ENCODE peak calls at places on chromosomes 7 and 10, in five cellular contexts. One of them, this sample, is unnamed.

GRCh38 chr10:113047605-113047962 is 97.5 kb downstream of the TCF7L2 start:
- DNase-seq in EH: no peak
- DNase-seq in left ventricle myocardium inferior: no peak
- DNase-seq in activated CD4-positive, alpha-beta T cell treated with anti-CD3 and anti-CD28 coated beads for 4 hours: no peak
- DNase-seq in ACHN: no peak
- DNase-seq in this sample: no peak

GRCh38 chr7:14381936-14382335 is 392.5 kb upstream of the ETV1 start:
- DNase-seq in EH: no peak
- DNase-seq in left ventricle myocardium inferior: no peak
- DNase-seq in activated CD4-positive, alpha-beta T cell treated with anti-CD3 and anti-CD28 coated beads for 4 hours: no peak
- DNase-seq in ACHN: no peak
- DNase-seq in this sample: no peak

GRCh38 chr7:28813238-28813962 is 144.7 kb downstream of the TRIL start:
- DNase-seq in EH: no peak
- DNase-seq in left ventricle myocardium inferior: peak; percentile 27
- DNase-seq in activated CD4-positive, alpha-beta T cell treated with anti-CD3 and anti-CD28 coated beads for 4 hours: no peak
- DNase-seq in ACHN: no peak
- DNase-seq in this sample: no peak

GRCh38 chr7:108592633-108593277 is 23.1 kb downstream of the DNAJB9 start:
- DNase-seq in EH: peak; percentile 19
- DNase-seq in left ventricle myocardium inferior: no peak
- DNase-seq in activated CD4-positive, alpha-beta T cell treated with anti-CD3 and anti-CD28 coated beads for 4 hours: no peak
- DNase-seq in ACHN: peak; percentile 40
- DNase-seq in this sample: no peak

GRCh38 chr7:12107841-12108249 is 103.2 kb upstream of the TMEM106B start:
- DNase-seq in EH: peak; percentile 40
- DNase-seq in left ventricle myocardium inferior: no peak
- DNase-seq in activated CD4-positive, alpha-beta T cell treated with anti-CD3 and anti-CD28 coated beads for 4 hours: no peak
- DNase-seq in ACHN: no peak
- DNase-seq in this sample: no peak

GRCh38 chr10:43749940-43750552 is 101.4 kb upstream of the ZNF32 start:
- DNase-seq in EH: peak; percentile 25
- DNase-seq in left ventricle myocardium inferior: no peak
- DNase-seq in activated CD4-positive, alpha-beta T cell treated with anti-CD3 and anti-CD28 coated beads for 4 hours: no peak
- DNase-seq in ACHN: no peak
- DNase-seq in this sample: no peak

GRCh38 chr10:97025613-97026242 is 160.0 kb downstream of the SLIT1 start:
- DNase-seq in EH: peak; percentile 61
- DNase-seq in left ventricle myocardium inferior: no peak
- DNase-seq in activated CD4-positive, alpha-beta T cell treated with anti-CD3 and anti-CD28 coated beads for 4 hours: peak; percentile 53
- DNase-seq in ACHN: peak; percentile 56
- DNase-seq in this sample: no peak

GRCh38 chr10:123380491-123381085 is 226.4 kb downstream of the BUB3 start:
- DNase-seq in EH: peak; percentile 5
- DNase-seq in left ventricle myocardium inferior: no peak
- DNase-seq in activated CD4-positive, alpha-beta T cell treated with anti-CD3 and anti-CD28 coated beads for 4 hours: no peak
- DNase-seq in ACHN: peak; percentile 41
- DNase-seq in this sample: no peak

GRCh38 chr10:31362023-31362641 is 43.1 kb downstream of the ZEB1 start:
- DNase-seq in EH: no peak
- DNase-seq in left ventricle myocardium inferior: no peak
- DNase-seq in activated CD4-positive, alpha-beta T cell treated with anti-CD3 and anti-CD28 coated beads for 4 hours: no peak
- DNase-seq in ACHN: no peak
- DNase-seq in this sample: no peak

GRCh38 chr10:43871545-43871944 is 222.9 kb upstream of the ZNF32 start:
- DNase-seq in EH: no peak
- DNase-seq in left ventricle myocardium inferior: no peak
- DNase-seq in activated CD4-positive, alpha-beta T cell treated with anti-CD3 and anti-CD28 coated beads for 4 hours: no peak
- DNase-seq in ACHN: no peak
- DNase-seq in this sample: no peak

GRCh38 chr10:29304259-29305030 is 15.6 kb downstream of the LYZL1 start:
- DNase-seq in EH: peak; percentile 76
- DNase-seq in left ventricle myocardium inferior: peak; percentile 26
- DNase-seq in activated CD4-positive, alpha-beta T cell treated with anti-CD3 and anti-CD28 coated beads for 4 hours: no peak
- DNase-seq in ACHN: peak; percentile 56
- DNase-seq in this sample: no peak

GRCh38 chr10:23994459-23995046 is 214.4 kb upstream of the KIAA1217 start:
- DNase-seq in EH: peak; percentile 43
- DNase-seq in left ventricle myocardium inferior: peak; percentile 36
- DNase-seq in activated CD4-positive, alpha-beta T cell treated with anti-CD3 and anti-CD28 coated beads for 4 hours: no peak
- DNase-seq in ACHN: peak; percentile 39
- DNase-seq in this sample: peak; percentile 4

GRCh38 chr7:30245913-30246312 is 38.5 kb upstream of the ZNRF2 start:
- DNase-seq in EH: no peak
- DNase-seq in left ventricle myocardium inferior: no peak
- DNase-seq in activated CD4-positive, alpha-beta T cell treated with anti-CD3 and anti-CD28 coated beads for 4 hours: no peak
- DNase-seq in ACHN: no peak
- DNase-seq in this sample: no peak

GRCh38 chr10:133235891-133236321 is 1.7 kb upstream of the VENTX start:
- DNase-seq in EH: no peak
- DNase-seq in left ventricle myocardium inferior: no peak
- DNase-seq in activated CD4-positive, alpha-beta T cell treated with anti-CD3 and anti-CD28 coated beads for 4 hours: no peak
- DNase-seq in ACHN: no peak
- DNase-seq in this sample: no peak

GRCh38 chr10:12513775-12514663 is 164.7 kb downstream of the CAMK1D start:
- DNase-seq in EH: no peak
- DNase-seq in left ventricle myocardium inferior: no peak
- DNase-seq in activated CD4-positive, alpha-beta T cell treated with anti-CD3 and anti-CD28 coated beads for 4 hours: no peak
- DNase-seq in ACHN: no peak
- DNase-seq in this sample: no peak

GRCh38 chr7:43636093-43636492 is 53.2 kb downstream of the STK17A start:
- DNase-seq in EH: peak; percentile 71
- DNase-seq in left ventricle myocardium inferior: no peak
- DNase-seq in activated CD4-positive, alpha-beta T cell treated with anti-CD3 and anti-CD28 coated beads for 4 hours: no peak
- DNase-seq in ACHN: peak; percentile 38
- DNase-seq in this sample: no peak

GRCh38 chr7:20064974-20065862 is 152.0 kb downstream of the MACC1 start:
- DNase-seq in EH: peak; percentile 58
- DNase-seq in left ventricle myocardium inferior: no peak
- DNase-seq in activated CD4-positive, alpha-beta T cell treated with anti-CD3 and anti-CD28 coated beads for 4 hours: no peak
- DNase-seq in ACHN: no peak
- DNase-seq in this sample: no peak

GRCh38 chr7:115632636-115633035 is 397.9 kb downstream of the TFEC start:
- DNase-seq in EH: no peak
- DNase-seq in left ventricle myocardium inferior: no peak
- DNase-seq in activated CD4-positive, alpha-beta T cell treated with anti-CD3 and anti-CD28 coated beads for 4 hours: no peak
- DNase-seq in ACHN: no peak
- DNase-seq in this sample: no peak

GRCh38 chr10:97567891-97568290 is 4.7 kb upstream of the ANKRD2 start:
- DNase-seq in EH: no peak
- DNase-seq in left ventricle myocardium inferior: no peak
- DNase-seq in activated CD4-positive, alpha-beta T cell treated with anti-CD3 and anti-CD28 coated beads for 4 hours: no peak
- DNase-seq in ACHN: no peak
- DNase-seq in this sample: no peak

GRCh38 chr7:41029072-41029492 is 673.8 kb downstream of the INHBA start:
- DNase-seq in EH: peak; percentile 91
- DNase-seq in left ventricle myocardium inferior: no peak
- DNase-seq in activated CD4-positive, alpha-beta T cell treated with anti-CD3 and anti-CD28 coated beads for 4 hours: no peak
- DNase-seq in ACHN: peak; percentile 94
- DNase-seq in this sample: no peak

GRCh38 chr10:80459047-80459865 is 5.1 kb downstream of the TSPAN14 start:
- DNase-seq in EH: peak; percentile 95
- DNase-seq in left ventricle myocardium inferior: peak; percentile 65
- DNase-seq in activated CD4-positive, alpha-beta T cell treated with anti-CD3 and anti-CD28 coated beads for 4 hours: peak; percentile 65
- DNase-seq in ACHN: no peak
- DNase-seq in this sample: no peak

GRCh38 chr10:98309366-98310355 is 41.7 kb upstream of the LOXL4 start:
- DNase-seq in EH: peak; percentile 87
- DNase-seq in left ventricle myocardium inferior: peak; percentile 72
- DNase-seq in activated CD4-positive, alpha-beta T cell treated with anti-CD3 and anti-CD28 coated beads for 4 hours: no peak
- DNase-seq in ACHN: peak; percentile 81
- DNase-seq in this sample: peak; percentile 16

GRCh38 chr10:53719658-53720057 is 947.1 kb upstream of the MBL2 start:
- DNase-seq in EH: no peak
- DNase-seq in left ventricle myocardium inferior: no peak
- DNase-seq in activated CD4-positive, alpha-beta T cell treated with anti-CD3 and anti-CD28 coated beads for 4 hours: no peak
- DNase-seq in ACHN: no peak
- DNase-seq in this sample: no peak